ENCODE peak calls at places on chromosomes 3 and 15, in five cellular contexts. Q, I, U, B and X are unnamed samples. For H3K27me3, the result is how much of the 10 kb centered on the place peaks cover.

GRCh38 chr15:53453253-53454105 is 306.0 kb downstream of the WDR72 start:
- DNase-seq in Q (no peak), I (no peak), U (no peak), B (no peak), X (no peak)

GRCh38 chr3:151875759-151876158 is 2.3 kb downstream of the SUCNR1 start:
- DNase-seq in Q (no peak), I (no peak), U (no peak), B (no peak), X (no peak)

GRCh38 chr3:51389423-51390183 is 1.5 kb upstream of the RBM15B start:
- DNase-seq in Q (peak), I (peak), U (peak), B (peak), X (no peak)

GRCh38 chr15:62173215-62173614 is 8.1 kb upstream of the C2CD4B start:
- DNase-seq in Q (no peak), I (no peak), U (no peak), B (peak), X (no peak)

GRCh38 chr15:70247281-70247680 is 149.6 kb upstream of the TLE3 start:
- DNase-seq in Q (no peak), I (no peak), U (no peak), B (no peak), X (no peak)

GRCh38 chr3:108487439-108487838 is 23.0 kb downstream of the MYH15 start:
- DNase-seq in Q (no peak), I (no peak), U (no peak), B (no peak), X (no peak)

GRCh38 chr3:179933079-179933478 is 103.7 kb downstream of the PEX5L start:
- DNase-seq in Q (no peak), I (no peak), U (no peak), B (no peak), X (no peak)

GRCh38 chr15:49686626-49687025 is 65.8 kb downstream of the DTWD1 start:
- DNase-seq in Q (no peak), I (no peak), U (no peak), B (no peak), X (no peak)

GRCh38 chr3:46845860-46846623 is 17.2 kb downstream of the MYL3 start:
- DNase-seq in Q (peak), I (peak), U (peak), B (peak), X (peak)

GRCh38 chr3:54264050-54264449 is 141.7 kb downstream of the CACNA2D3 start:
- DNase-seq in Q (no peak), I (no peak), U (no peak), B (no peak), X (no peak)

GRCh38 chr15:73838795-73839565 is 34.4 kb upstream of the TBC1D21 start:
- DNase-seq in Q (no peak), I (peak), U (peak), B (no peak), X (no peak)

GRCh38 chr15:65326109-65326508 is 21.6 kb downstream of the RNU5B-1 start:
- DNase-seq in Q (peak), I (peak), U (peak), B (no peak), X (no peak)

GRCh38 chr3:10817506-10817905 is 1.5 kb downstream of the SLC6A11 start:
- DNase-seq in Q (peak), I (peak), U (no peak), B (no peak), X (no peak)

GRCh38 chr15:100207053-100207452 is 134.7 kb downstream of the ADAMTS17 start:
- DNase-seq in Q (no peak), I (no peak), U (no peak), B (no peak), X (no peak)

GRCh38 chr3:59245300-59245878 is 195.6 kb upstream of the CFAP20DC start:
- DNase-seq in Q (no peak), I (no peak), U (no peak), B (no peak), X (no peak)

GRCh38 chr3:177824190-177824786 is 627.0 kb upstream of the TBL1XR1 start:
- DNase-seq in Q (peak), I (no peak), U (peak), B (no peak), X (no peak)

GRCh38 chr3:38575279-38575843 is 74.1 kb downstream of the SCN5A start:
- DNase-seq in Q (no peak), I (no peak), U (peak), B (peak), X (no peak)

GRCh38 chr3:79361748-79362378 is 405.9 kb downstream of the ROBO1 start:
- DNase-seq in Q (peak), I (no peak), U (no peak), B (no peak), X (no peak)

GRCh38 chr3:190325923-190326322 is 3.7 kb upstream of the CLDN1 start:
- DNase-seq in Q (no peak), I (no peak), U (no peak), B (no peak), X (no peak)

GRCh38 chr3:98589331-98589870 is 4.0 kb downstream of the CPOX start:
- DNase-seq in Q (no peak), I (no peak), U (no peak), B (no peak), X (no peak)

GRCh38 chr15:72796515-72797337 is 13.2 kb upstream of the ADPGK start:
- DNase-seq in Q (peak), I (peak), U (peak), B (peak), X (no peak)

GRCh38 chr15:93012793-93013192 is 76.2 kb downstream of the RGMA start:
- DNase-seq in Q (no peak), I (no peak), U (no peak), B (no peak), X (no peak)

GRCh38 chr3:165513715-165514711 is 317.8 kb upstream of the SLITRK3 start:
- DNase-seq in Q (no peak), I (no peak), U (no peak), B (no peak), X (no peak)

GRCh38 chr15:101389362-101389761 is 94.3 kb upstream of the SNRPA1 start:
- DNase-seq in Q (no peak), I (peak), U (no peak), B (no peak), X (no peak)
- H3K27me3 ChIP-seq in Q (under half), I (under half), U (under half), B (under half), X (under half)

GRCh38 chr15:39886418-39886817 is 33.6 kb downstream of the GPR176 start:
- DNase-seq in Q (no peak), I (no peak), U (no peak), B (no peak), X (no peak)
- TF ChIP-seq CTCF in Q (no peak), I (no peak), U (no peak), B (no peak), X (no peak)

GRCh38 chr15:25863968-25864580 is 947 bp upstream of the ATP10A start:
- DNase-seq in Q (no peak), I (no peak), U (no peak), B (no peak), X (no peak)

GRCh38 chr15:25863067-25863967 is at the start of gene ATP10A:
- DNase-seq in Q (peak), I (no peak), U (peak), B (peak), X (no peak)

GRCh38 chr15:25866874-25867273 is 3.7 kb upstream of the ATP10A start:
- DNase-seq in Q (no peak), I (no peak), U (no peak), B (no peak), X (no peak)

GRCh38 chr15:25864966-25865365 is 1.8 kb upstream of the ATP10A start:
- DNase-seq in Q (no peak), I (no peak), U (no peak), B (no peak), X (no peak)

DNA sequence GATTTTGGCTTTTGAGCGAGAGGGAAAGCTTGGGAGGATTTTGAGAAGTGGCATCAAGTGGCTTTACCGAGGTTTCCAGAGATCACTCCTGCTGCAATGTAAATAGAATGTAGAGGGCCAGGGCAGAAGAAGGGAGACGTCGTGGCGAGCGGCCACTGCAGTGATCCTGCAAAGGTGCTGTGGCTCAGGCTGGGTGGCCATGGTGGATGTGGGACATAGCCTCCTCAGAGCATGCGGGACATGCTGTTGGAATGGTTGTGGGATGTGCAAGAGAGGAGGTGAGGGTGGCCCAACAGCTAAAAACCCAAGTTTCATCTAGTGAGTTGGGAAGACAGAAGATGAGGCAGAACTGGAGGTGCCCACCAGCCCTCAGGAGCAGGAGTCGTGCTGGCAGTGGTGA is 3.1 kb upstream of the ATP10A start:
- DNase-seq in Q (no peak), I (no peak), U (no peak), B (no peak), X (no peak)
- H3K27me3 ChIP-seq in Q (under half), I (under half), U (under half), B (under half), X (under half)

GRCh38 chr15:90143176-90143655 is 40.9 kb upstream of the IDH2 start:
- DNase-seq in Q (peak), I (peak), U (peak), B (peak), X (no peak)
- TF ChIP-seq CTCF in Q (peak), I (peak), U (no peak), B (peak), X (peak)